ENCODE peak calls at places on chromosomes 1 and 21, in five cellular contexts. S is activated B cell treated with CpG ODN at 0.5 μM for 24 hours, L is sciatic nerve, V is T-cell, A is T-helper 17 cell. J is an unnamed sample.

GRCh38 chr1:96538883-96539282 is 182.7 kb upstream of the PTBP2 start:
- ATAC-seq in S (no peak), L (peak), V (no peak), A (no peak), J (no peak)

GRCh38 chr21:29033871-29034270 is 9.4 kb downstream of the USP16 start:
- ATAC-seq in S (no peak), L (peak), V (no peak), A (no peak), J (no peak)

GRCh38 chr1:162358928-162359327 is 17.7 kb downstream of the SPATA46 start:
- ATAC-seq in S (no peak), L (no peak), V (no peak), A (no peak), J (no peak)

GRCh38 chr21:15671188-15671587 is 58.6 kb upstream of the USP25 start:
- ATAC-seq in S (no peak), L (no peak), V (no peak), A (no peak), J (no peak)

GRCh38 chr21:43280949-43281633 is 112.3 kb downstream of the CRYAA start:
- ATAC-seq in S (no peak), L (no peak), V (no peak), A (peak), J (peak)

GRCh38 chr1:101451888-101452287 is 215.1 kb downstream of the S1PR1 start:
- ATAC-seq in S (no peak), L (no peak), V (peak), A (peak), J (peak)

GRCh38 chr1:55038552-55038838 is 853 bp upstream of the PCSK9 start:
- ATAC-seq in S (no peak), L (no peak), V (no peak), A (no peak), J (no peak)

GRCh38 chr1:164184273-164184672 is 374.7 kb upstream of the PBX1 start:
- ATAC-seq in S (no peak), L (no peak), V (no peak), A (no peak), J (no peak)

GRCh38 chr1:212229654-212230053 is 55.6 kb upstream of the PPP2R5A start:
- ATAC-seq in S (no peak), L (no peak), V (no peak), A (no peak), J (no peak)

GRCh38 chr1:94614980-94615379 is 73.4 kb upstream of the F3 start:
- ATAC-seq in S (no peak), L (peak), V (no peak), A (no peak), J (no peak)

GRCh38 chr1:40508375-40509341 is at the start of gene EXO5:
- ATAC-seq in S (peak), L (peak), V (peak), A (peak), J (peak)

GRCh38 chr1:3289502-3289901 is 165.0 kb upstream of the ARHGEF16 start:
- ATAC-seq in S (no peak), L (no peak), V (no peak), A (no peak), J (no peak)

GRCh38 chr1:100423832-100424337 is 71.6 kb downstream of the CDC14A start:
- ATAC-seq in S (peak), L (no peak), V (peak), A (peak), J (peak)

GRCh38 chr1:10586125-10586524 is 111.4 kb downstream of the PEX14 start:
- ATAC-seq in S (no peak), L (no peak), V (no peak), A (no peak), J (no peak)

GRCh38 chr1:9410737-9411297 is 118.1 kb downstream of the SPSB1 start:
- ATAC-seq in S (peak), L (no peak), V (peak), A (peak), J (peak)

GRCh38 chr1:157262891-157263290 is 124.7 kb upstream of the ETV3 start:
- ATAC-seq in S (no peak), L (no peak), V (no peak), A (no peak), J (no peak)

GRCh38 chr1:83849191-83850061 is 149.5 kb downstream of the TTLL7 start:
- ATAC-seq in S (no peak), L (no peak), V (no peak), A (no peak), J (no peak)

GRCh38 chr21:38937844-38938243 is 132.1 kb downstream of the ETS2 start:
- ATAC-seq in S (no peak), L (no peak), V (no peak), A (no peak), J (peak)

GRCh38 chr1:66542811-66543767 is 9.1 kb downstream of the SGIP1 start:
- ATAC-seq in S (no peak), L (peak), V (no peak), A (no peak), J (no peak)

GRCh38 chr1:194117582-194117981 is 931.2 kb upstream of the B3GALT2 start:
- ATAC-seq in S (no peak), L (no peak), V (no peak), A (no peak), J (peak)

GRCh38 chr1:117675907-117676430 is 70.1 kb downstream of the TENT5C start:
- ATAC-seq in S (no peak), L (no peak), V (no peak), A (no peak), J (no peak)